ENCODE peak calls at places on chromosomes 1 and 21, in four cellular contexts. One of them, this sample, is unnamed.
A peak's percentile ranks its signal among the peaks of the same experiment; 100 is the strongest.

GRCh38 chr1:167333114-167333513 is 112.4 kb downstream of the POU2F1 start:
- DNase-seq in heart left ventricle: no peak
- DNase-seq in upper lobe of right lung: no peak
- DNase-seq in PC-9: no peak
- DNase-seq in this sample: no peak

GRCh38 chr21:16420086-16420724 is 690.4 kb downstream of the USP25 start:
- DNase-seq in heart left ventricle: peak; percentile 56
- DNase-seq in upper lobe of right lung: no peak
- DNase-seq in PC-9: peak; percentile 31
- DNase-seq in this sample: no peak

GRCh38 chr1:108817016-108817415 is 39.9 kb downstream of the AKNAD1 start:
- DNase-seq in heart left ventricle: peak; percentile 30
- DNase-seq in upper lobe of right lung: no peak
- DNase-seq in PC-9: peak; percentile 19
- DNase-seq in this sample: no peak

GRCh38 chr1:43554444-43554992 is 23.8 kb downstream of the PTPRF start:
- DNase-seq in PC-9: no peak
- DNase-seq in heart left ventricle: no peak
- DNase-seq in upper lobe of right lung: no peak
- DNase-seq in this sample: no peak

GRCh38 chr1:16151200-16151708 is 4.6 kb downstream of the EPHA2 start:
- DNase-seq in heart left ventricle: no peak
- DNase-seq in upper lobe of right lung: no peak
- DNase-seq in PC-9: peak; percentile 62
- DNase-seq in this sample: no peak

GRCh38 chr1:83818916-83819315 is 180.0 kb downstream of the TTLL7 start:
- DNase-seq in heart left ventricle: no peak
- DNase-seq in upper lobe of right lung: no peak
- DNase-seq in PC-9: no peak
- DNase-seq in this sample: no peak

GRCh38 chr1:44237721-44238457 is 24.6 kb downstream of the DMAP1 start:
- DNase-seq in upper lobe of right lung: peak; percentile 74
- DNase-seq in heart left ventricle: no peak
- DNase-seq in PC-9: no peak
- DNase-seq in this sample: peak; percentile 60

GRCh38 chr1:187513190-187513589 is 684.4 kb downstream of the PLA2G4A start:
- DNase-seq in heart left ventricle: no peak
- DNase-seq in PC-9: no peak
- DNase-seq in upper lobe of right lung: no peak
- DNase-seq in this sample: no peak

GRCh38 chr21:24456358-24456757 is 1150.9 kb downstream of the MRPL39 start:
- DNase-seq in heart left ventricle: no peak
- DNase-seq in PC-9: no peak
- DNase-seq in upper lobe of right lung: no peak
- DNase-seq in this sample: no peak

GRCh38 chr1:233359431-233359830 is 31.9 kb downstream of the MAP3K21 start:
- DNase-seq in PC-9: no peak
- DNase-seq in heart left ventricle: no peak
- DNase-seq in upper lobe of right lung: no peak
- DNase-seq in this sample: no peak

GRCh38 chr21:26795866-26796329 is 49.3 kb downstream of the ADAMTS1 start:
- DNase-seq in upper lobe of right lung: no peak
- DNase-seq in PC-9: no peak
- DNase-seq in heart left ventricle: peak; percentile 81
- DNase-seq in this sample: no peak

GRCh38 chr21:46079357-46080170 is 18.3 kb upstream of the COL6A2 start:
- DNase-seq in PC-9: no peak
- DNase-seq in heart left ventricle: no peak
- DNase-seq in upper lobe of right lung: peak; percentile 59
- DNase-seq in this sample: peak; percentile 35

GRCh38 chr1:117014209-117014608 is 12.6 kb downstream of the CD101 start:
- DNase-seq in heart left ventricle: no peak
- DNase-seq in upper lobe of right lung: no peak
- DNase-seq in PC-9: no peak
- DNase-seq in this sample: no peak

GRCh38 chr1:5992814-5993552 is 758 bp upstream of the NPHP4 start:
- DNase-seq in PC-9: no peak
- DNase-seq in upper lobe of right lung: no peak
- DNase-seq in heart left ventricle: no peak
- DNase-seq in this sample: no peak

DNA sequence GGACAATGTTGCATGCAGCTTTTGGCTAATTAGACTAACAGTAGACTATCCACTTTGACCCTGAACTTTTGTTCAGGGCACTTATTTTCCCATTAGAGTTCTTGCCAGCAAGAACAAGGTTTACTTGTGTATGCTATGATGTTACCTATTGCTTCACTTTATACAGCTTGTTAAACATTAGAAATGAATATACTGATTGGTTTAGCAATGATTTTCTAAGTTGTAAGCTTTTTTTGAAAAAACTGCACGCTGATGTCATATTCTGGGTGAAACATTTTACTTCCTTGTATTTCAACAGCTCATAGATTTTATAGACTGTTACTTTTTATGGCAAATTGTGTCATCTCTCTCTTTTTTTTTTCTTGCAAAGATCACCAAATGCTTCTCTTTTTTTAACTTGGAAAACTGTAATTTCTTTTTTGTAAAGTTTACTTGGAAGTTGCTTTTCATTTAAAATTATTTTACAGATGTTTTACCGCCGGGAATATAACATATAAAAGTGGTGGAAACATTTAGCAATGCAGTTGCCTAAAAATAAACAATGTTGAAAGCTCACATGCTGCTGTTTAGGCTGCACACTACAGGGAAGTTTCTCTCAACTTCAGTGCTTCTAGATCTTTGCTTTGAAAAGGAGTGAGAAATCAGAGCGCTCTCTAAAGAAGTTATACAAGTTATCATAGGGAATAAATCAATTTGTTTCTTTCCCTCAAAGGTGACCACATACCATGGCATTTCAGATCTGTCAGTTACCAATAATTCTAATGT is 215.3 kb upstream of the NFIA start:
- DNase-seq in heart left ventricle: no peak
- DNase-seq in upper lobe of right lung: no peak
- DNase-seq in PC-9: no peak
- DNase-seq in this sample: no peak
- H3K4me3 ChIP-seq in heart left ventricle: peak overlapping the region; percentile 39
- H3K4me3 ChIP-seq in upper lobe of right lung: no peak overlapping the region
- H3K4me3 ChIP-seq in PC-9: no peak overlapping the region
- H3K4me3 ChIP-seq in this sample: no peak overlapping the region

GRCh38 chr21:30164796-30165195 is 1.8 kb downstream of the CLDN17 start:
- DNase-seq in heart left ventricle: no peak
- DNase-seq in PC-9: no peak
- DNase-seq in upper lobe of right lung: no peak
- DNase-seq in this sample: no peak
- H3K9me3 ChIP-seq in heart left ventricle: no peaks in the 10 kb centered on the region
- H3K9me3 ChIP-seq in PC-9: no peaks in the 10 kb centered on the region
- H3K9me3 ChIP-seq in upper lobe of right lung: no peaks in the 10 kb centered on the region
- H3K9me3 ChIP-seq in this sample: no peaks in the 10 kb centered on the region

DNA sequence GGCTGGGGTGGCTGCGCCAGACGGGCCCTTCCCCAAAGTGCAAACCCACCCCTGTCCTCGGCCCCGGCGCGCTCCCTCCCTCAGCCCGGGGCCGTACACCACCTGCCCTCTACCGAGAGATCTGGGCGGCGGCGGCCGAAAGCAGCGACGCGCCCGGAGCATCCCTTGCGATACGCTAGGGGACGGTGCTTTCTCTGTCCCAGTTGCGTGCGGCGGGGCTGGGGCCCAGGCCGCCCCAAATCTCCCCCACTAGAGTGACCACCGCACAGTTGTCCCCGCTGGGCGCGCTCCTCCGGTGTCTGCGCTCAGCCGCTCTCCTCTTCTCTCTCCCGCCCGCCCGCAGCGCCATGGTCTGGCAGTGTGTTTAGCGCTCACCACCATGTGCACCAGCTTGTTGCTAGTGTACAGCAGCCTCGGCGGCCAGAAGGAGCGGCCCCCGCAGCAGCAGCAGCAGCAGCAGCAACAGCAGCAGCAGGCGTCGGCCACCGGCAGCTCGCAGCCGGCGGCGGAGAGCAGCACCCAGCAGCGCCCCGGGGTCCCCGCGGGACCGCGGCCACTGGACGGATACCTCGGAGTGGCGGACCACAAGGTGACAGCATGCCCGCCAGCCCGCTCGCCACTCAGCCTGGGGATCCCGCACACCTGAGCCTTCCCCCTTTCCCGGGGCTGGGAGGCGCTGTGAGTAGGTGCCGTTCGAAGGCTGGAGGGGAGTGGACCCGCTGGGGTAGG is 1.0 kb downstream of the ST6GALNAC5 start:
- DNase-seq in PC-9: no peak
- DNase-seq in upper lobe of right lung: peak; percentile 69
- DNase-seq in heart left ventricle: no peak
- DNase-seq in this sample: no peak
- TF ChIP-seq CTCF in PC-9: no peak
- TF ChIP-seq CTCF in upper lobe of right lung: peak; percentile 20
- TF ChIP-seq CTCF in heart left ventricle: no peak
- TF ChIP-seq CTCF in this sample: no peak

GRCh38 chr1:61078611-61079010 is 3.8 kb upstream of the NFIA start:
- DNase-seq in upper lobe of right lung: no peak
- DNase-seq in heart left ventricle: no peak
- DNase-seq in PC-9: no peak
- DNase-seq in this sample: no peak
- H3K4me3 ChIP-seq in upper lobe of right lung: peak overlapping the region; percentile 61
- H3K4me3 ChIP-seq in heart left ventricle: peak overlapping the region; percentile 70
- H3K4me3 ChIP-seq in PC-9: peak overlapping the region; percentile 68
- H3K4me3 ChIP-seq in this sample: peak overlapping the region; percentile 74

This sample was measured in CD8-positive, alpha-beta T cell.